ENCODE peak calls at places on chromosomes 12 and 14, in five cellular contexts. G is uterus, A is breast epithelium, C is IMR-90, N is ovary. D is an unnamed sample.

GRCh38 chr12:13536219-13536910 is 339.8 kb downstream of the EMP1 start:
- DNase-seq in N (no peak), A (no peak), C (no peak), G (no peak), D (no peak)

GRCh38 chr14:100680439-100681051 is 46.1 kb upstream of the DLK1 start:
- DNase-seq in N (peak), C (no peak), G (no peak), A (no peak), D (no peak)

GRCh38 chr12:69655616-69656336 is 43.3 kb downstream of the BEST3 start:
- DNase-seq in C (peak), N (no peak), A (peak), G (no peak), D (no peak)

GRCh38 chr12:109621271-109621671 is 47.7 kb downstream of the MVK start:
- DNase-seq in G (no peak), C (no peak), A (no peak), N (no peak), D (no peak)

GRCh38 chr12:128771681-128772080 is 52.1 kb downstream of the SLC15A4 start:
- DNase-seq in A (no peak), N (no peak), G (no peak), C (peak), D (no peak)

GRCh38 chr14:71931492-71932228 is 569 bp upstream of the RGS6 start:
- DNase-seq in A (no peak), N (no peak), G (no peak), C (no peak), D (no peak)

GRCh38 chr12:56487448-56488040 is 417 bp downstream of the GLS2 start:
- DNase-seq in C (no peak), N (peak), G (peak), A (no peak), D (peak)

GRCh38 chr12:50506753-50507473 is 2.1 kb downstream of the DIP2B start:
- DNase-seq in G (no peak), A (no peak), C (no peak), N (no peak), D (no peak)

GRCh38 chr14:75088566-75089373 is 19.3 kb downstream of the ZC2HC1C start:
- DNase-seq in G (peak), A (no peak), C (peak), N (no peak), D (peak)

GRCh38 chr14:55519473-55520080 is 60.4 kb upstream of the KTN1 start:
- DNase-seq in A (peak), G (no peak), N (no peak), C (no peak), D (no peak)

GRCh38 chr14:42307239-42307825 is 700.7 kb downstream of the LRFN5 start:
- DNase-seq in N (no peak), G (no peak), C (no peak), A (no peak), D (no peak)

GRCh38 chr12:71935594-71935993 is 3.1 kb upstream of the TPH2 start:
- DNase-seq in G (no peak), N (no peak), A (no peak), C (peak), D (no peak)

GRCh38 chr14:68685419-68686211 is 107.3 kb downstream of the ZFP36L1 start:
- DNase-seq in G (peak), C (peak), A (no peak), N (no peak), D (peak)

GRCh38 chr14:63692309-63693020 is 35.4 kb downstream of the SGPP1 start:
- DNase-seq in G (no peak), A (no peak), N (no peak), C (peak), D (no peak)

GRCh38 chr12:57323402-57323801 is 72.4 kb upstream of the STAC3 start:
- DNase-seq in A (no peak), G (no peak), C (no peak), N (no peak), D (no peak)

GRCh38 chr14:103862393-103862782 is 15.0 kb upstream of the PPP1R13B start:
- DNase-seq in A (no peak), C (no peak), N (no peak), G (no peak), D (no peak)

GRCh38 chr14:105484069-105484996 is 2.4 kb upstream of the CRIP1 start:
- DNase-seq in C (no peak), A (no peak), G (peak), N (no peak), D (peak)

GRCh38 chr12:85237320-85237719 is 42.7 kb upstream of the ALX1 start:
- DNase-seq in N (no peak), A (no peak), C (no peak), G (no peak), D (no peak)

GRCh38 chr12:108982621-108983219 is 38.1 kb downstream of the SVOP start:
- DNase-seq in N (no peak), A (no peak), C (no peak), G (no peak), D (no peak)

GRCh38 chr14:24734917-24735500 is 101.0 kb upstream of the GZMB start:
- DNase-seq in A (no peak), G (no peak), C (peak), N (no peak), D (peak)

GRCh38 chr12:48183876-48184548 is 568 bp downstream of the CCDC184 start:
- DNase-seq in A (no peak), N (peak), C (no peak), G (no peak), D (no peak)

GRCh38 chr14:33932526-33933292 is 18.2 kb downstream of the EGLN3 start:
- DNase-seq in A (no peak), G (no peak), C (no peak), N (no peak), D (no peak)

GRCh38 chr12:30806989-30807694 is 52.4 kb upstream of the CAPRIN2 start:
- DNase-seq in C (peak), A (no peak), N (no peak), G (peak), D (no peak)

GRCh38 chr14:102532204-102532658 is 22.7 kb upstream of the ANKRD9 start:
- DNase-seq in C (peak), N (no peak), A (no peak), G (no peak), D (no peak)

GRCh38 chr12:42143401-42144173 is 1.1 kb downstream of the GXYLT1 start:
- DNase-seq in A (no peak), G (no peak), N (no peak), C (peak), D (no peak)

GRCh38 chr12:54032627-54033100 is at the start of gene HOXC5:
- DNase-seq in C (peak), A (peak), N (peak), G (peak), D (no peak)

GRCh38 chr14:90756755-90757345 is 59.4 kb downstream of the TTC7B start:
- DNase-seq in A (no peak), G (no peak), C (no peak), N (no peak), D (no peak)
- TF ChIP-seq CTCF in A (no peak), G (no peak), C (no peak), N (no peak), D (no peak)

GRCh38 chr12:76080017-76080728 is 4.3 kb downstream of the NAP1L1 start:
- DNase-seq in G (no peak), C (peak), A (no peak), N (no peak), D (no peak)
- H3K4me3 ChIP-seq in G (no peak), C (no peak), A (no peak), N (no peak), D (no peak)

GRCh38 chr12:127025545-127025944 is 1241.4 kb upstream of the TMEM132C start:
- DNase-seq in N (no peak), G (no peak), C (no peak), A (no peak), D (no peak)
- TF ChIP-seq CTCF in N (no peak), G (no peak), C (no peak), A (no peak), D (no peak)

GRCh38 chr12:115163710-115164109 is 479.7 kb upstream of the TBX3 start:
- DNase-seq in N (no peak), C (no peak), G (no peak), A (no peak), D (no peak)
- H3K4me3 ChIP-seq in N (no peak), C (no peak), G (no peak), A (no peak), D (no peak)

GRCh38 chr12:124466200-124467128 is 100.9 kb downstream of the NCOR2 start:
- DNase-seq in N (no peak), G (no peak), C (peak), A (no peak), D (no peak)
- TF ChIP-seq CTCF in N (no peak), G (no peak), C (no peak), A (no peak), D (no peak)

GRCh38 chr14:97412933-97413574 is 615.9 kb downstream of the VRK1 start:
- DNase-seq in A (no peak), C (no peak), N (no peak), G (no peak), D (peak)
- H3K4me3 ChIP-seq in A (peak), C (no peak), N (no peak), G (no peak), D (no peak)

GRCh38 chr14:47044841-47045240 is 393.3 kb upstream of the RPL10L start:
- DNase-seq in C (no peak), A (no peak), G (no peak), N (no peak), D (no peak)

GRCh38 chr14:47039336-47039735 is 387.8 kb upstream of the RPL10L start:
- DNase-seq in N (no peak), C (no peak), A (no peak), G (no peak), D (no peak)

GRCh38 chr14:47040490-47040889 is 388.9 kb upstream of the RPL10L start:
- DNase-seq in A (no peak), G (no peak), N (no peak), C (no peak), D (no peak)
- TF ChIP-seq CTCF in A (no peak), G (no peak), N (no peak), C (no peak), D (no peak)